ENCODE peak calls at places on chromosomes 12 and 14, in ten cellular contexts. I is GM12865, M is H9, Y is D721Med, U is fibroblast of pulmonary artery, N is upper lobe of right lung, P is AG04450, B is fibroblast of villous mesenchyme, X is GM10248, D is body of pancreas. K is an unnamed sample.
A peak's percentile ranks its signal among the peaks of the same experiment; 100 is the strongest.

GRCh38 chr14:51614707-51615106 is 37.0 kb upstream of the FRMD6 start:
- DNase-seq in I (peak; percentile 51), X (no peak), D (no peak), P (no peak), U (no peak), N (no peak), M (no peak), Y (no peak), B (no peak), K (no peak)

GRCh38 chr12:118103231-118103600 is 595 bp downstream of the VSIG10 start:
- DNase-seq in P (no peak), Y (no peak), D (peak; percentile 34), U (no peak), X (no peak), I (peak; percentile 29), N (no peak), M (peak; percentile 60), B (peak; percentile 26), K (peak; percentile 51)

GRCh38 chr14:21408152-21408551 is 24.3 kb upstream of the SUPT16H start:
- DNase-seq in P (no peak), B (peak; percentile 32), Y (no peak), N (no peak), U (peak; percentile 76), X (no peak), M (no peak), D (no peak), I (no peak), K (no peak)

GRCh38 chr12:120367924-120368788 is 808 bp downstream of the MSI1 start:
- DNase-seq in N (no peak), U (no peak), Y (no peak), P (no peak), D (peak; percentile 31), B (no peak), M (peak; percentile 62), I (no peak), X (no peak), K (peak; percentile 53)

GRCh38 chr12:23185346-23185745 is 560.4 kb downstream of the ETNK1 start:
- DNase-seq in P (no peak), U (no peak), B (no peak), N (no peak), I (no peak), Y (no peak), D (no peak), X (no peak), M (no peak), K (no peak)

GRCh38 chr14:65704412-65704811 is 291.9 kb downstream of the FUT8 start:
- DNase-seq in D (no peak), X (no peak), N (no peak), B (no peak), I (no peak), Y (no peak), P (peak; percentile 10), M (no peak), U (peak; percentile 57), K (no peak)

GRCh38 chr14:71267691-71268090 is 360.4 kb downstream of the PCNX1 start:
- DNase-seq in B (peak; percentile 43), N (no peak), U (no peak), D (no peak), X (no peak), Y (no peak), I (no peak), P (no peak), M (no peak), K (no peak)

GRCh38 chr12:104656921-104657320 is 200.2 kb downstream of the CHST11 start:
- DNase-seq in M (no peak), B (peak; percentile 25), I (no peak), Y (no peak), X (no peak), P (peak; percentile 36), U (peak; percentile 85), N (no peak), D (no peak), K (no peak)

GRCh38 chr12:56800221-56800620 is 37.1 kb downstream of the HSD17B6 start:
- DNase-seq in D (no peak), P (no peak), B (no peak), U (no peak), Y (no peak), X (no peak), M (no peak), I (no peak), N (no peak), K (no peak)

GRCh38 chr12:41277019-41277770 is 89.1 kb downstream of the PDZRN4 start:
- DNase-seq in M (no peak), D (peak; percentile 11), N (no peak), B (peak; percentile 50), I (peak; percentile 48), U (peak; percentile 69), X (peak; percentile 18), P (peak; percentile 6), Y (no peak), K (peak; percentile 15)

GRCh38 chr12:53986686-53987180 is 1.8 kb downstream of the HOXC10 start:
- DNase-seq in I (no peak), M (no peak), X (no peak), D (no peak), U (no peak), N (no peak), Y (no peak), P (no peak), B (no peak), K (no peak)

GRCh38 chr12:53983580-53984572 is 1.1 kb upstream of the HOXC10 start:
- DNase-seq in X (no peak), N (peak; percentile 52), U (no peak), I (no peak), B (no peak), Y (no peak), P (no peak), M (no peak), D (no peak), K (no peak)

GRCh38 chr12:53985358-53985899 is 483 bp downstream of the HOXC10 start:
- DNase-seq in B (no peak), I (no peak), Y (no peak), N (peak; percentile 51), U (no peak), X (no peak), M (peak; percentile 68), P (no peak), D (no peak), K (no peak)

GRCh38 chr12:53985900-53986685 is 1.1 kb downstream of the HOXC10 start:
- DNase-seq in P (no peak), Y (no peak), N (peak; percentile 58), I (no peak), D (peak; percentile 25), M (peak; percentile 65), B (no peak), U (no peak), X (peak; percentile 47), K (no peak)

DNA sequence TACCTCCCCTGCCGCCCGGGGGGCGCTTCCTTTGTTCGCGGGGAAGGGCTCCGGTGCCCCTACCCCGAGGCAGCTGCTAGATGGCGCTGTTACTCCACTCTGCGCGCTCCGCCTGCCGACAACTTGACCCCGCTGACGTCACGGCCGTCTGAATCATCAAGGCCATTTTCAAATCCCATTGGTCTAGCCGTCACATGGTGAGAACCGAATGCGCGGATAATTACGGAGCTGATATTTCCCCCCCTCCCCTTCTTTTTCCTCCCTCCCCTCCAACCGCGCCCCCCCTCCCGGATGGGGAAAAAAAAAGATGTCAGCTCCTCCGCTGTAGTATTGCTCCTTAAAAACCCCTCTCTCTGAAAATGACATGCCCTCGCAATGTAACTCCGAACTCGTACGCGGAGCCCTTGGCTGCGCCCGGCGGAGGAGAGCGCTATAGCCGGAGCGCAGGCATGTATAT is at the start of gene HOXC10:
- DNase-seq in Y (peak; percentile 86), U (peak; percentile 73), D (peak; percentile 87), I (peak; percentile 86), B (peak; percentile 96), X (peak; percentile 87), N (peak; percentile 75), P (peak; percentile 16), M (peak; percentile 94), K (peak; percentile 91)
- TF ChIP-seq CTCF in Y (peak; percentile 70), U (peak; percentile 38), D (peak; percentile 73), I (peak; percentile 72), B (peak; percentile 82), X (peak; percentile 71), N (peak; percentile 31), P (peak; percentile 45), M (peak; percentile 75), K (peak; percentile 60)

GRCh38 chr14:23102801-23103200 is 2.0 kb downstream of the CIROP start:
- DNase-seq in D (no peak), X (no peak), M (no peak), U (no peak), Y (no peak), P (no peak), N (no peak), I (no peak), B (no peak), K (no peak)

GRCh38 chr14:23101213-23101970 is 3.4 kb downstream of the CIROP start:
- DNase-seq in Y (no peak), I (no peak), N (no peak), M (no peak), B (no peak), P (no peak), X (no peak), D (no peak), U (no peak), K (no peak)

GRCh38 chr14:23101986-23102625 is 2.7 kb downstream of the CIROP start:
- DNase-seq in D (no peak), U (no peak), N (no peak), Y (no peak), X (no peak), I (no peak), M (no peak), P (no peak), B (no peak), K (no peak)

GRCh38 chr14:23097786-23098185 is 2.5 kb downstream of the C14orf119 start:
- DNase-seq in P (no peak), N (no peak), I (no peak), D (no peak), Y (no peak), U (no peak), B (no peak), M (no peak), X (no peak), K (no peak)

GRCh38 chr14:23099212-23099861 is 4.0 kb downstream of the C14orf119 start:
- DNase-seq in I (no peak), D (peak; percentile 72), N (no peak), M (no peak), B (no peak), P (no peak), U (no peak), Y (no peak), X (no peak), K (no peak)
- TF ChIP-seq CTCF in I (no peak), D (peak; percentile 14), N (no peak), M (no peak), B (no peak), P (no peak), U (no peak), Y (no peak), X (no peak), K (peak; percentile 16)

GRCh38 chr12:63220921-63221320 is 69.9 kb upstream of the AVPR1A start:
- DNase-seq in D (no peak), B (no peak), U (no peak), X (no peak), N (no peak), I (no peak), Y (no peak), M (no peak), P (no peak), K (no peak)
- TF ChIP-seq CTCF in D (no peak), B (no peak), U (no peak), X (no peak), N (no peak), I (no peak), Y (no peak), M (no peak), P (no peak), K (no peak)

GRCh38 chr14:43005807-43006206 is 1399.1 kb downstream of the LRFN5 start:
- DNase-seq in I (no peak), X (no peak), N (no peak), B (peak; percentile 5), D (no peak), P (no peak), Y (no peak), M (no peak), U (peak; percentile 42), K (no peak)
- TF ChIP-seq CTCF in I (no peak), X (no peak), N (no peak), B (peak; percentile 25), D (no peak), P (peak; percentile 58), Y (no peak), M (peak; percentile 36), U (peak; percentile 40), K (no peak)